ENCODE peak calls at places on chromosomes 1 and 21, in five cellular contexts. P is NCI-H345, O is KG1, I is ELF-1, B is left ventricle myocardium inferior. T is an unnamed sample.

GRCh38 chr1:212987702-212988322 is 27.9 kb downstream of the ANGEL2 start:
- DNase-seq in P (no peak), O (no peak), I (no peak), B (no peak), T (no peak)

GRCh38 chr1:153649867-153650235 is 8.7 kb upstream of the SNAPIN start:
- DNase-seq in P (peak; percentile 29), O (no peak), I (no peak), B (peak; percentile 59), T (no peak)

GRCh38 chr1:211737115-211738035 is 62.0 kb upstream of the NEK2 start:
- DNase-seq in P (no peak), O (no peak), I (peak; percentile 44), B (no peak), T (no peak)

GRCh38 chr1:27849951-27850350 is 19.4 kb downstream of the PPP1R8 start:
- DNase-seq in P (no peak), O (no peak), I (no peak), B (no peak), T (no peak)

GRCh38 chr1:231590453-231591198 is 36.0 kb upstream of the DISC1 start:
- DNase-seq in P (no peak), O (peak; percentile 22), I (peak; percentile 71), B (peak; percentile 41), T (peak; percentile 67)

GRCh38 chr21:38351961-38352521 is 95.2 kb downstream of the KCNJ15 start:
- DNase-seq in P (no peak), O (no peak), I (peak; percentile 37), B (no peak), T (no peak)

GRCh38 chr1:16014509-16015482 is 3.0 kb downstream of the HSPB7 start:
- DNase-seq in P (no peak), O (no peak), I (no peak), B (peak; percentile 63), T (no peak)

GRCh38 chr1:207962716-207963428 is 51.9 kb upstream of the CD34 start:
- DNase-seq in P (no peak), O (no peak), I (peak; percentile 83), B (peak; percentile 59), T (no peak)

GRCh38 chr1:121459235-121459634 is 274.5 kb downstream of the SRGAP2C start:
- DNase-seq in P (no peak), O (no peak), I (no peak), B (no peak), T (no peak)

GRCh38 chr1:207454046-207454964 is at the start of gene CR2:
- DNase-seq in P (peak; percentile 44), O (no peak), I (peak; percentile 77), B (peak; percentile 16), T (peak; percentile 81)

GRCh38 chr1:3725366-3725765 is 26.9 kb upstream of the CCDC27 start:
- DNase-seq in P (no peak), O (no peak), I (no peak), B (no peak), T (no peak)

GRCh38 chr1:94736549-94736948 is 83.6 kb upstream of the SLC44A3 start:
- DNase-seq in P (no peak), O (no peak), I (no peak), B (no peak), T (no peak)

GRCh38 chr1:91278754-91279153 is 125.9 kb downstream of the HFM1 start:
- DNase-seq in P (peak; percentile 5), O (no peak), I (no peak), B (no peak), T (peak; percentile 22)

GRCh38 chr1:186658999-186659398 is 21.2 kb downstream of the PTGS2 start:
- DNase-seq in P (no peak), O (no peak), I (no peak), B (no peak), T (no peak)

GRCh38 chr1:228315945-228316588 is 90.6 kb downstream of the TRIM11 start:
- DNase-seq in P (no peak), O (no peak), I (peak; percentile 88), B (no peak), T (peak; percentile 15)

GRCh38 chr21:41366522-41367151 is 4.8 kb downstream of the MX2 start:
- DNase-seq in P (peak; percentile 5), O (no peak), I (peak; percentile 36), B (no peak), T (no peak)

GRCh38 chr1:174289644-174290310 is 130.5 kb downstream of the RABGAP1L start:
- DNase-seq in P (no peak), O (no peak), I (no peak), B (peak; percentile 51), T (no peak)

GRCh38 chr1:65235867-65236805 is 73.2 kb upstream of the DNAJC6 start:
- DNase-seq in P (peak; percentile 25), O (no peak), I (peak; percentile 29), B (no peak), T (peak; percentile 59)

GRCh38 chr21:33265664-33266049 is 510 bp upstream of the IL10RB start:
- DNase-seq in P (peak; percentile 12), O (peak; percentile 66), I (peak; percentile 68), B (peak; percentile 50), T (peak; percentile 45)

GRCh38 chr1:195195423-195196057 is 1412.7 kb downstream of the KCNT2 start:
- DNase-seq in P (no peak), O (no peak), I (no peak), B (no peak), T (no peak)

GRCh38 chr1:40951943-40952743 is 27.4 kb upstream of the CTPS1 start:
- DNase-seq in P (peak; percentile 86), O (no peak), I (peak; percentile 93), B (peak; percentile 66), T (peak; percentile 78)

GRCh38 chr1:28087614-28088167 is 719 bp downstream of the EYA3 start:
- DNase-seq in P (no peak), O (no peak), I (peak; percentile 49), B (no peak), T (peak; percentile 63)

T was measured in neural progenitor cell.